ENCODE peak calls at places on chromosomes 5 and 9, in eight cellular contexts. C, E, M, U, Q, W, P and X are unnamed samples.

GRCh38 chr5:173472164-173472563 is 143.9 kb upstream of the STC2 start:
- DNase-seq in C (peak), E (peak), M (peak), U (peak), Q (no peak), W (no peak), P (no peak), X (no peak)

GRCh38 chr9:134385873-134386370 is 59.7 kb downstream of the RXRA start:
- DNase-seq in C (no peak), E (no peak), M (no peak), U (no peak), Q (no peak), W (no peak), P (no peak), X (no peak)

GRCh38 chr5:60886158-60886557 is 42.1 kb upstream of the ELOVL7 start:
- DNase-seq in C (no peak), E (no peak), M (peak), U (no peak), Q (no peak), W (no peak), P (no peak), X (no peak)

GRCh38 chr5:440413-441180 is 2.4 kb upstream of the EXOC3 start:
- DNase-seq in C (no peak), E (no peak), M (no peak), U (no peak), Q (no peak), W (no peak), P (no peak), X (no peak)

GRCh38 chr9:135485832-135486231 is 6.2 kb downstream of the PPP1R26 start:
- DNase-seq in C (no peak), E (no peak), M (no peak), U (no peak), Q (no peak), W (no peak), P (no peak), X (no peak)

GRCh38 chr5:135857630-135858311 is 23.3 kb downstream of the SLC25A48 start:
- DNase-seq in C (no peak), E (no peak), M (no peak), U (no peak), Q (no peak), W (no peak), P (no peak), X (no peak)

GRCh38 chr9:124047106-124047716 is 35.6 kb downstream of the LHX2 start:
- DNase-seq in C (no peak), E (no peak), M (no peak), U (no peak), Q (no peak), W (no peak), P (no peak), X (no peak)

GRCh38 chr5:57816108-57816507 is 333.5 kb upstream of the ACTBL2 start:
- DNase-seq in C (peak), E (peak), M (no peak), U (peak), Q (no peak), W (no peak), P (no peak), X (peak)

GRCh38 chr5:31407921-31408714 is 123.8 kb downstream of the DROSHA start:
- DNase-seq in C (no peak), E (no peak), M (no peak), U (no peak), Q (no peak), W (no peak), P (no peak), X (no peak)

DNA sequence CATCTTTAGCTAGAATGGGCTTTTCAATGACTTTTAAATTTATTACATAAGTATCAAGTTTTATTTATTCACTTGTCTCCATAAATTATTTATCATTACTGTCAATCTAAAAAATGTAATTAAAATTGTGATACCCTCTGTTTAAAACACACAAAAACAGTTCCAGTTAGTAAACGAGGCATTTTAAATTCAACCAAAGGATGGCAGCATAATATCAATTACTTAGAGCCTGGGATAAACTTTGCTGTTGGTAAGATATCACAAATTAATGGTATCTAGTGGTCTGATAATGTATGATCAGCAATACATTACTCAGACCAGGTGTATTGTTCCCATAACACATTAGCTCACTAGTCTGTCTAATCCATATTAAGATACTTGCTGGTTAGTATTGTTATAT is 9.6 kb upstream of the IFNE start:
- DNase-seq in C (no peak), E (no peak), M (no peak), U (no peak), Q (no peak), W (no peak), P (no peak), X (no peak)
- TF ChIP-seq REST in C (no peak), E (no peak), M (no peak), U (no peak), Q (no peak), W (no peak), P (no peak), X (no peak)

DNA sequence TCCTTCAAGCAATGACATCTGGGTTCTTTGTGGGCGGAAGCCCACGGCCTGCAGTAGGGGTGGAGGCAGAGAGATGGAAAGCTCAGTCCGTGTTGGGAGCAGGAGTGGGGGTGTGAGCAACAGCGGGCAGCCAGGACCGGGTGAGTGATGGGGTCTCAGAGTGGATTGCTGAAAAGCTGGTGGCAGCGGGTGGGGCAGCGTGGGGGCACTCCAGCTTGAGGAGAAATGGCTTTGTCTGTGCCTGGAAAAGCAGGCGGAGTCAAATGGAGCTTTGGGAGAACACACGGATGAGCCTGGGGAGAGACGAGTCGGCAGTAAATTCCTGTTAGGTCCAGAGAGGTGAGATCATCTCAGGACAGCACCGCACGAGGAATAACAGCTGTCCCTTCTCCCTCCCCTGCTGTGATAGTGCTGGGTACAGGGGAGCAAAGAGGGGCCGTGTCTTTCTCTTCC is 42.1 kb downstream of the CACNA1B start:
- DNase-seq in C (no peak), E (no peak), M (no peak), U (no peak), Q (no peak), W (no peak), P (no peak), X (no peak)
- TF ChIP-seq REST in C (no peak), E (no peak), M (no peak), U (no peak), Q (no peak), W (no peak), P (no peak), X (no peak)

DNA sequence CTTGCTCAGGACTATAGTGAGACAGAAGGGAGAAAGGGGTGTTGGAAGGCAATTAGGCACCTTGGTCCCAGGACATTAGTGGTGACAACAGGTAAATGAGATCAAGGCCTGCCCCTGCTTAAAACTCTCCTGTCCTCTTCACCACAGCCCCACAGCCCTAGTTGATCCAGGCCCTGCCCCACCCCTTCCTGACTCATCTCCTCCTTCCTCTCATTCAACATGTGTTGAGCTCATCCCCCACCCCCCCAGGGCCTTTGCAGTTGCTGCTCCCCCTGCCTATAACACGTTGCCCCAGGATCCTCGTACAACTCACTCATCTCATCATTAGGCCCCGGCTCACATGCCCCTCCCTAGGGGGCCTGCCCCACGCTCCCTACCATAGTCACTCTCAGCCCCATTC is 66.8 kb downstream of the TSPAN17 start:
- DNase-seq in C (no peak), E (no peak), M (no peak), U (no peak), Q (no peak), W (no peak), P (no peak), X (no peak)
- TF ChIP-seq REST in C (no peak), E (no peak), M (no peak), U (no peak), Q (no peak), W (no peak), P (no peak), X (no peak)

GRCh38 chr5:37549411-37549810 is 170.3 kb downstream of the WDR70 start:
- DNase-seq in C (no peak), E (no peak), M (no peak), U (no peak), Q (no peak), W (no peak), P (no peak), X (no peak)

GRCh38 chr5:37553720-37554402 is 174.7 kb downstream of the WDR70 start:
- DNase-seq in C (no peak), E (no peak), M (no peak), U (no peak), Q (no peak), W (no peak), P (no peak), X (no peak)

GRCh38 chr5:37554938-37555337 is 175.8 kb downstream of the WDR70 start:
- DNase-seq in C (no peak), E (no peak), M (peak), U (no peak), Q (no peak), W (peak), P (peak), X (peak)

GRCh38 chr5:37554403-37554739 is 175.3 kb downstream of the WDR70 start:
- DNase-seq in C (no peak), E (no peak), M (no peak), U (no peak), Q (no peak), W (no peak), P (no peak), X (no peak)

DNA sequence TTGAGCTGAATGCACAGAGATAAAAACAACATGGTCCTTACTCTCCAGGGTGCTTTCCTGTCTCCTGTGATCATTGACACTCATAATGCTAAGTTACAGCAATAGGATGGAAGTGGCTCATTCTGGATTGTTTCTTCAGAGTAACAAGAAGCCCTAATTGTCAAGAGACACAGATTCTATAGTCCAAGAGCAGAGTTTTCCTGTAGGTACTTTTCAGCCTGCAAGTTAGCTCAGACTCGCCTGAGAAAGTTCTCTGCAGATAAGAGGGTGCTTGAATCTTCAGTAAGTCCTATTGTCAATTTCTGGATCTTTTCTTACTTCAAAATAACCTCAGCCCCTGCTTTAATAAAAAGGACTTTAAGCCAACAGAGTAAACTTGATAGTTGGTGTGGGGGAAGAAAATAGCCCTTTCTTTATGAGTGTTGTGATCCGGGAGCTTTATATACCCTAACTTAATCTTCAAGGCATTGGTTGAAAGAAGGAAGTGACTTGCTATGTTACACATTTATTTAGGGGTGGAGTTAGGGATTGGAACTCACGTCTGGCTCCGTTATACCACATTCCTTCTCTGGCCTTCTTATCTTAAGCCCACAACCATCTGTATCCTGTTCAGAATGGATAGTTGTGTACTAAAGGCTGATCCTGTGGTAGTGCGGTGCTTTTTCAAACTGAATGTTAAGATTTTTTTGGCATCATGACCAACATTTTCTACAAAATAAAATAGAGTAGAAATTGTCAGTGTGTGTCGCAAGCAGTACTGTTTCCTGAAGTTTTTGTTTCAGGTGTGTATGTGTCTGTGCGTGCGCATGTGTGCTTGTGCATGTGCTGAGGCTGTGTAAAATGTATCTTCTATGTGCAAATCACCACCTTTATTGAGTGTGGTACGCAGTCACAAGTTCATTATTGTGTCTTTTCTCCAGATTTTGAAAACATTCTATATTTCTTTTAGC is 173.9 kb downstream of the WDR70 start:
- DNase-seq in C (no peak), E (no peak), M (no peak), U (no peak), Q (no peak), W (peak), P (no peak), X (peak)
- TF ChIP-seq REST in C (no peak), E (no peak), M (no peak), U (no peak), Q (no peak), W (no peak), P (no peak), X (no peak)

DNA sequence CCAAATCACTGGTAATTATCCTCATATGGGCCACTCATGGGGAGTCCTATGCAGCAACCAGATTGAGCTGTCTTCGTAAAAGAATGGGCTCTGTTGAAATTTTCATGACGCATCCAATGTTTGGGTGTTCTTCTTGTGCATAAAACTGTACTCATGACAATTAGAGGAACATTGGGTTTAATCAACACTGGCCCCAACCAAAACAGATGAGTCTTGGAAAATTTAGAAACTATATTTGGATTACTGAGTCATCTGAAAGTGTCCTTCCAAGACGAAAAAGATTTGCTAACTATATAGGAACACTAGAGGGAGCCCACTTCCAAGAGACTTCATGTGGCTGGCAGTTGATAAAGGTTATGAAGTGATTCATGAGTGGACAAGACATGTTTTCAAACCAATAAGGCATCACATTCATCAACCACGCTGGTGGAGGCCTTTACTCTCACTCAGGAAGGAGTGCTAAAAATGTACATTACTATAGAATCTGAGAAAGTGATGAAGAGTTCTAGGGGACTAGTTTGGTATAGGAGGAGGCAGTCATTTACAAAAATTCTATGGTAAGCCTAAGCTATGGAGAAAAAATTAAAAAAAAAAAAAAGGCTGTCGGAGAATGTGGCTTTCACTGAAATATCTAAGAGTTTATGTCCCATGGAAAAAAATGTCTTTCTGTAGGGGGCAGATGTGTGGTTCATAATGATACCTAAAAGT is 313.5 kb downstream of the PRDM9 start:
- DNase-seq in C (peak), E (no peak), M (no peak), U (no peak), Q (no peak), W (no peak), P (peak), X (peak)
- TF ChIP-seq REST in C (no peak), E (no peak), M (no peak), U (no peak), Q (no peak), W (no peak), P (no peak), X (no peak)

GRCh38 chr5:1783214-1783551 is 16.5 kb downstream of the MRPL36 start:
- DNase-seq in C (no peak), E (no peak), M (no peak), U (no peak), Q (peak), W (no peak), P (no peak), X (no peak)
- TF ChIP-seq REST in C (no peak), E (no peak), M (no peak), U (no peak), Q (no peak), W (no peak), P (no peak), X (no peak)

DNA sequence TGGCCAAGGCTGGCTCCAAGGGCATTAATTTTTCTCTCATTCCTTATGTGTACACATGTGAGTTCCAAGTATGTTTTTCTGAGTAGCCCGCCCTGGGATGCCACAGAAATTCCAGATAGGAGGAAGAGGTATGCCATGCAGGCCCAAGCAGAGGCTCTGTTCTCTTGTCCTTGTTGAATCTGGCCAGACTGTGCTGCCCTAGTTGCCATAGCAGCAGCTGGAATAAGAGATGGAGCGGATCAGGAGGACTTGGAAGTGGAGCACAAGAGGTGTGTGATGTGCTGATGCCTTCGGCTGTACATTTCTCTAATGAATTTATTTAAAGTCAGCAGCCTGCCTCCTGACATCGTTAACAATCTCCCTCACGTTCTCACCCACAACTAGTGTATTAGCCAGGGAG is 235.6 kb upstream of the RPS23 start:
- DNase-seq in C (no peak), E (no peak), M (no peak), U (no peak), Q (no peak), W (no peak), P (peak), X (peak)
- TF ChIP-seq REST in C (no peak), E (no peak), M (no peak), U (no peak), Q (no peak), W (no peak), P (no peak), X (no peak)

GRCh38 chr9:127950513-127951210 is 13.0 kb upstream of the DPM2 start:
- DNase-seq in C (no peak), E (no peak), M (peak), U (no peak), Q (no peak), W (no peak), P (no peak), X (no peak)
- TF ChIP-seq REST in C (no peak), E (no peak), M (peak), U (no peak), Q (no peak), W (no peak), P (no peak), X (no peak)

GRCh38 chr9:128122809-128123175 is 4.7 kb downstream of the PTGES2 start:
- DNase-seq in C (no peak), E (no peak), M (no peak), U (no peak), Q (no peak), W (no peak), P (no peak), X (no peak)

GRCh38 chr9:128124451-128124850 is 3.1 kb downstream of the PTGES2 start:
- DNase-seq in C (no peak), E (no peak), M (no peak), U (no peak), Q (no peak), W (no peak), P (no peak), X (no peak)

GRCh38 chr9:128124873-128125574 is 2.5 kb downstream of the PTGES2 start:
- DNase-seq in C (peak), E (no peak), M (peak), U (peak), Q (peak), W (no peak), P (peak), X (peak)

GRCh38 chr9:128121924-128122808 is 5.4 kb downstream of the PTGES2 start:
- DNase-seq in C (no peak), E (no peak), M (no peak), U (no peak), Q (no peak), W (no peak), P (no peak), X (no peak)

GRCh38 chr9:128123451-128124080 is 4.0 kb downstream of the PTGES2 start:
- DNase-seq in C (no peak), E (no peak), M (no peak), U (no peak), Q (no peak), W (no peak), P (no peak), X (no peak)
- TF ChIP-seq REST in C (no peak), E (no peak), M (no peak), U (no peak), Q (no peak), W (no peak), P (no peak), X (no peak)

GRCh38 chr9:91256235-91256634 is 105.5 kb downstream of the AUH start:
- DNase-seq in C (no peak), E (no peak), M (no peak), U (no peak), Q (no peak), W (no peak), P (no peak), X (no peak)
- TF ChIP-seq REST in C (no peak), E (no peak), M (no peak), U (no peak), Q (no peak), W (no peak), P (no peak), X (no peak)